ENCODE peak calls at places on chromosomes 3 and 15, in nine cellular contexts. One of them, this sample, is unnamed.

GRCh38 chr15:79515628-79516027 is 83.5 kb downstream of the MINAR1 start:
- DNase-seq in AG10803: no peak
- DNase-seq in hepatocyte: no peak
- DNase-seq in HFF-Myc: no peak
- DNase-seq in SK-N-SH: no peak
- DNase-seq in heart left ventricle: no peak
- DNase-seq in spleen: no peak
- DNase-seq in fibroblast of villous mesenchyme: no peak
- DNase-seq in astrocyte: no peak
- DNase-seq in this sample: no peak

GRCh38 chr3:121769246-121769645 is 19.7 kb upstream of the GOLGB1 start:
- DNase-seq in AG10803: no peak
- DNase-seq in hepatocyte: no peak
- DNase-seq in HFF-Myc: no peak
- DNase-seq in SK-N-SH: no peak
- DNase-seq in heart left ventricle: no peak
- DNase-seq in spleen: no peak
- DNase-seq in fibroblast of villous mesenchyme: no peak
- DNase-seq in astrocyte: no peak
- DNase-seq in this sample: no peak

GRCh38 chr3:106277731-106278130 is 408.9 kb upstream of the CBLB start:
- DNase-seq in AG10803: no peak
- DNase-seq in hepatocyte: no peak
- DNase-seq in HFF-Myc: no peak
- DNase-seq in SK-N-SH: no peak
- DNase-seq in heart left ventricle: no peak
- DNase-seq in spleen: no peak
- DNase-seq in fibroblast of villous mesenchyme: no peak
- DNase-seq in astrocyte: no peak
- DNase-seq in this sample: no peak

GRCh38 chr15:63332367-63333078 is 49.1 kb downstream of the CA12 start:
- DNase-seq in AG10803: peak; percentile 85
- DNase-seq in hepatocyte: no peak
- DNase-seq in HFF-Myc: peak; percentile 69
- DNase-seq in SK-N-SH: peak; percentile 50
- DNase-seq in heart left ventricle: no peak
- DNase-seq in spleen: no peak
- DNase-seq in fibroblast of villous mesenchyme: peak; percentile 58
- DNase-seq in astrocyte: peak; percentile 82
- DNase-seq in this sample: peak; percentile 92

GRCh38 chr15:44066211-44066827 is 128.8 kb downstream of the FRMD5 start:
- DNase-seq in AG10803: peak; percentile 70
- DNase-seq in hepatocyte: peak; percentile 77
- DNase-seq in HFF-Myc: peak; percentile 32
- DNase-seq in SK-N-SH: peak; percentile 8
- DNase-seq in heart left ventricle: peak; percentile 31
- DNase-seq in spleen: no peak
- DNase-seq in fibroblast of villous mesenchyme: peak; percentile 77
- DNase-seq in astrocyte: no peak
- DNase-seq in this sample: peak; percentile 88

GRCh38 chr15:41259546-41260189 is 28.6 kb downstream of the CHP1 start:
- DNase-seq in AG10803: no peak
- DNase-seq in hepatocyte: peak; percentile 30
- DNase-seq in HFF-Myc: no peak
- DNase-seq in SK-N-SH: no peak
- DNase-seq in heart left ventricle: no peak
- DNase-seq in spleen: no peak
- DNase-seq in fibroblast of villous mesenchyme: no peak
- DNase-seq in astrocyte: no peak
- DNase-seq in this sample: no peak

GRCh38 chr3:102123590-102124190 is 274.4 kb downstream of the NFKBIZ start:
- DNase-seq in AG10803: no peak
- DNase-seq in hepatocyte: no peak
- DNase-seq in HFF-Myc: no peak
- DNase-seq in SK-N-SH: no peak
- DNase-seq in heart left ventricle: peak; percentile 22
- DNase-seq in spleen: no peak
- DNase-seq in fibroblast of villous mesenchyme: no peak
- DNase-seq in astrocyte: peak; percentile 6
- DNase-seq in this sample: no peak

GRCh38 chr15:70093481-70094309 is 4.0 kb downstream of the TLE3 start:
- DNase-seq in AG10803: peak; percentile 29
- DNase-seq in hepatocyte: peak; percentile 39
- DNase-seq in HFF-Myc: no peak
- DNase-seq in SK-N-SH: no peak
- DNase-seq in heart left ventricle: no peak
- DNase-seq in spleen: peak; percentile 61
- DNase-seq in fibroblast of villous mesenchyme: peak; percentile 38
- DNase-seq in astrocyte: no peak
- DNase-seq in this sample: peak; percentile 79

GRCh38 chr15:54810496-54810895 is 386.2 kb downstream of the RSL24D1 start:
- DNase-seq in AG10803: no peak
- DNase-seq in hepatocyte: no peak
- DNase-seq in HFF-Myc: no peak
- DNase-seq in SK-N-SH: no peak
- DNase-seq in heart left ventricle: no peak
- DNase-seq in spleen: no peak
- DNase-seq in fibroblast of villous mesenchyme: no peak
- DNase-seq in astrocyte: no peak
- DNase-seq in this sample: no peak

GRCh38 chr3:190031887-190032752 is 88.6 kb downstream of the P3H2 start:
- DNase-seq in AG10803: no peak
- DNase-seq in hepatocyte: no peak
- DNase-seq in HFF-Myc: no peak
- DNase-seq in SK-N-SH: no peak
- DNase-seq in heart left ventricle: no peak
- DNase-seq in spleen: no peak
- DNase-seq in fibroblast of villous mesenchyme: no peak
- DNase-seq in astrocyte: no peak
- DNase-seq in this sample: no peak

GRCh38 chr3:140830391-140830790 is 111.2 kb upstream of the SLC25A36 start:
- DNase-seq in AG10803: no peak
- DNase-seq in hepatocyte: no peak
- DNase-seq in HFF-Myc: no peak
- DNase-seq in SK-N-SH: no peak
- DNase-seq in heart left ventricle: no peak
- DNase-seq in spleen: no peak
- DNase-seq in fibroblast of villous mesenchyme: no peak
- DNase-seq in astrocyte: no peak
- DNase-seq in this sample: no peak

GRCh38 chr3:72161870-72162617 is 377.1 kb upstream of the PROK2 start:
- DNase-seq in AG10803: no peak
- DNase-seq in hepatocyte: peak; percentile 61
- DNase-seq in HFF-Myc: no peak
- DNase-seq in SK-N-SH: no peak
- DNase-seq in heart left ventricle: no peak
- DNase-seq in spleen: no peak
- DNase-seq in fibroblast of villous mesenchyme: peak; percentile 57
- DNase-seq in astrocyte: peak; percentile 40
- DNase-seq in this sample: no peak

GRCh38 chr3:13484861-13485590 is 4.9 kb downstream of the HDAC11 start:
- DNase-seq in AG10803: peak; percentile 50
- DNase-seq in hepatocyte: peak; percentile 87
- DNase-seq in HFF-Myc: no peak
- DNase-seq in SK-N-SH: peak; percentile 83
- DNase-seq in heart left ventricle: peak; percentile 91
- DNase-seq in spleen: peak; percentile 78
- DNase-seq in fibroblast of villous mesenchyme: peak; percentile 64
- DNase-seq in astrocyte: peak; percentile 45
- DNase-seq in this sample: peak; percentile 64

GRCh38 chr15:70524470-70524869 is 238.9 kb downstream of the UACA start:
- DNase-seq in AG10803: no peak
- DNase-seq in hepatocyte: no peak
- DNase-seq in HFF-Myc: no peak
- DNase-seq in SK-N-SH: no peak
- DNase-seq in heart left ventricle: no peak
- DNase-seq in spleen: peak; percentile 24
- DNase-seq in fibroblast of villous mesenchyme: no peak
- DNase-seq in astrocyte: no peak
- DNase-seq in this sample: no peak

GRCh38 chr15:62209322-62209721 is 44.2 kb upstream of the C2CD4B start:
- DNase-seq in AG10803: no peak
- DNase-seq in hepatocyte: peak; percentile 46
- DNase-seq in HFF-Myc: no peak
- DNase-seq in SK-N-SH: no peak
- DNase-seq in heart left ventricle: no peak
- DNase-seq in spleen: no peak
- DNase-seq in fibroblast of villous mesenchyme: no peak
- DNase-seq in astrocyte: no peak
- DNase-seq in this sample: no peak

GRCh38 chr3:195587824-195588223 is 4.1 kb upstream of the APOD start:
- DNase-seq in AG10803: no peak
- DNase-seq in hepatocyte: no peak
- DNase-seq in HFF-Myc: no peak
- DNase-seq in SK-N-SH: no peak
- DNase-seq in heart left ventricle: no peak
- DNase-seq in spleen: no peak
- DNase-seq in fibroblast of villous mesenchyme: no peak
- DNase-seq in astrocyte: no peak
- DNase-seq in this sample: no peak

GRCh38 chr3:71168961-71169411 is 414.5 kb downstream of the FOXP1 start:
- DNase-seq in AG10803: no peak
- DNase-seq in hepatocyte: no peak
- DNase-seq in HFF-Myc: no peak
- DNase-seq in SK-N-SH: peak; percentile 54
- DNase-seq in heart left ventricle: no peak
- DNase-seq in spleen: no peak
- DNase-seq in fibroblast of villous mesenchyme: peak; percentile 55
- DNase-seq in astrocyte: peak; percentile 18
- DNase-seq in this sample: no peak

GRCh38 chr3:152183473-152183872 is 85.3 kb upstream of the MBNL1 start:
- DNase-seq in AG10803: no peak
- DNase-seq in hepatocyte: peak; percentile 15
- DNase-seq in HFF-Myc: no peak
- DNase-seq in SK-N-SH: peak; percentile 34
- DNase-seq in heart left ventricle: peak; percentile 38
- DNase-seq in spleen: no peak
- DNase-seq in fibroblast of villous mesenchyme: peak; percentile 41
- DNase-seq in astrocyte: no peak
- DNase-seq in this sample: peak; percentile 64

GRCh38 chr15:57551717-57552677 is 39.7 kb upstream of the MYZAP start:
- DNase-seq in AG10803: peak; percentile 81
- DNase-seq in hepatocyte: peak; percentile 69
- DNase-seq in HFF-Myc: peak; percentile 43
- DNase-seq in SK-N-SH: no peak
- DNase-seq in heart left ventricle: no peak
- DNase-seq in spleen: no peak
- DNase-seq in fibroblast of villous mesenchyme: peak; percentile 43
- DNase-seq in astrocyte: peak; percentile 82
- DNase-seq in this sample: peak; percentile 90

GRCh38 chr3:197397812-197398211 is 99.4 kb upstream of the DLG1 start:
- DNase-seq in AG10803: no peak
- DNase-seq in hepatocyte: no peak
- DNase-seq in HFF-Myc: no peak
- DNase-seq in SK-N-SH: peak; percentile 2
- DNase-seq in heart left ventricle: no peak
- DNase-seq in spleen: no peak
- DNase-seq in fibroblast of villous mesenchyme: no peak
- DNase-seq in astrocyte: no peak
- DNase-seq in this sample: no peak

GRCh38 chr3:115891237-115891636 is 267.9 kb downstream of the GAP43 start:
- DNase-seq in AG10803: no peak
- DNase-seq in hepatocyte: no peak
- DNase-seq in HFF-Myc: no peak
- DNase-seq in SK-N-SH: no peak
- DNase-seq in heart left ventricle: no peak
- DNase-seq in spleen: no peak
- DNase-seq in fibroblast of villous mesenchyme: no peak
- DNase-seq in astrocyte: no peak
- DNase-seq in this sample: no peak

GRCh38 chr3:52128118-52128683 is 26.0 kb downstream of the POC1A start:
- DNase-seq in AG10803: peak; percentile 36
- DNase-seq in hepatocyte: peak; percentile 77
- DNase-seq in HFF-Myc: peak; percentile 29
- DNase-seq in SK-N-SH: peak; percentile 76
- DNase-seq in heart left ventricle: no peak
- DNase-seq in spleen: no peak
- DNase-seq in fibroblast of villous mesenchyme: peak; percentile 83
- DNase-seq in astrocyte: peak; percentile 42
- DNase-seq in this sample: peak; percentile 76
- TF ChIP-seq CTCF in AG10803: no peak
- TF ChIP-seq CTCF in hepatocyte: no peak
- TF ChIP-seq CTCF in HFF-Myc: no peak
- TF ChIP-seq CTCF in SK-N-SH: no peak
- TF ChIP-seq CTCF in heart left ventricle: no peak
- TF ChIP-seq CTCF in spleen: no peak
- TF ChIP-seq CTCF in fibroblast of villous mesenchyme: peak; percentile 19
- TF ChIP-seq CTCF in astrocyte: no peak
- TF ChIP-seq CTCF in this sample: no peak

GRCh38 chr3:192957441-192957951 is 39.8 kb upstream of the MB21D2 start:
- DNase-seq in AG10803: peak; percentile 93
- DNase-seq in hepatocyte: peak; percentile 47
- DNase-seq in HFF-Myc: peak; percentile 15
- DNase-seq in SK-N-SH: no peak
- DNase-seq in heart left ventricle: peak; percentile 60
- DNase-seq in spleen: no peak
- DNase-seq in fibroblast of villous mesenchyme: peak; percentile 99
- DNase-seq in astrocyte: peak; percentile 91
- DNase-seq in this sample: peak; percentile 99
- H3K4me3 ChIP-seq in AG10803: peak overlapping the region; percentile 50
- H3K4me3 ChIP-seq in hepatocyte: no peak overlapping the region
- H3K4me3 ChIP-seq in HFF-Myc: no peak overlapping the region
- H3K4me3 ChIP-seq in SK-N-SH: no peak overlapping the region
- H3K4me3 ChIP-seq in heart left ventricle: no peak overlapping the region
- H3K4me3 ChIP-seq in spleen: no peak overlapping the region
- H3K4me3 ChIP-seq in fibroblast of villous mesenchyme: peak overlapping the region; percentile 31
- H3K4me3 ChIP-seq in astrocyte: peak overlapping the region; percentile 7
- H3K4me3 ChIP-seq in this sample: peak overlapping the region; percentile 42

GRCh38 chr15:68755731-68756130 is 65.0 kb downstream of the ANP32A start:
- DNase-seq in AG10803: no peak
- DNase-seq in hepatocyte: no peak
- DNase-seq in HFF-Myc: no peak
- DNase-seq in SK-N-SH: no peak
- DNase-seq in heart left ventricle: no peak
- DNase-seq in spleen: no peak
- DNase-seq in fibroblast of villous mesenchyme: no peak
- DNase-seq in astrocyte: no peak
- DNase-seq in this sample: no peak

GRCh38 chr15:68749365-68750141 is 71.1 kb downstream of the ANP32A start:
- DNase-seq in AG10803: peak; percentile 80
- DNase-seq in hepatocyte: no peak
- DNase-seq in HFF-Myc: peak; percentile 43
- DNase-seq in SK-N-SH: peak; percentile 62
- DNase-seq in heart left ventricle: no peak
- DNase-seq in spleen: no peak
- DNase-seq in fibroblast of villous mesenchyme: peak; percentile 19
- DNase-seq in astrocyte: no peak
- DNase-seq in this sample: peak; percentile 22

GRCh38 chr15:68751622-68752021 is 69.1 kb downstream of the ANP32A start:
- DNase-seq in AG10803: no peak
- DNase-seq in hepatocyte: no peak
- DNase-seq in HFF-Myc: no peak
- DNase-seq in SK-N-SH: no peak
- DNase-seq in heart left ventricle: no peak
- DNase-seq in spleen: no peak
- DNase-seq in fibroblast of villous mesenchyme: no peak
- DNase-seq in astrocyte: no peak
- DNase-seq in this sample: no peak
- TF ChIP-seq CTCF in AG10803: no peak
- TF ChIP-seq CTCF in hepatocyte: no peak
- TF ChIP-seq CTCF in HFF-Myc: no peak
- TF ChIP-seq CTCF in SK-N-SH: no peak
- TF ChIP-seq CTCF in heart left ventricle: no peak
- TF ChIP-seq CTCF in spleen: no peak
- TF ChIP-seq CTCF in fibroblast of villous mesenchyme: no peak
- TF ChIP-seq CTCF in astrocyte: no peak
- TF ChIP-seq CTCF in this sample: no peak

GRCh38 chr3:76463501-76463900 is 576.4 kb upstream of the ROBO2 start:
- DNase-seq in AG10803: no peak
- DNase-seq in hepatocyte: no peak
- DNase-seq in HFF-Myc: no peak
- DNase-seq in SK-N-SH: no peak
- DNase-seq in heart left ventricle: no peak
- DNase-seq in spleen: no peak
- DNase-seq in fibroblast of villous mesenchyme: no peak
- DNase-seq in astrocyte: no peak
- DNase-seq in this sample: no peak
- H3K4me3 ChIP-seq in AG10803: no peak overlapping the region
- H3K4me3 ChIP-seq in hepatocyte: no peak overlapping the region
- H3K4me3 ChIP-seq in HFF-Myc: no peak overlapping the region
- H3K4me3 ChIP-seq in SK-N-SH: no peak overlapping the region
- H3K4me3 ChIP-seq in heart left ventricle: no peak overlapping the region
- H3K4me3 ChIP-seq in spleen: no peak overlapping the region
- H3K4me3 ChIP-seq in fibroblast of villous mesenchyme: no peak overlapping the region
- H3K4me3 ChIP-seq in astrocyte: no peak overlapping the region
- H3K4me3 ChIP-seq in this sample: no peak overlapping the region

This sample was measured in fibroblast of pulmonary artery.